ENCODE peak calls at places on chromosomes 4 and X, in five cellular contexts. O is GM23248, T is suprapubic skin, N is sigmoid colon, C is ovary. S is an unnamed sample. For H3K27me3, the result is how much of the 10 kb centered on the place peaks cover.

GRCh38 chr4:21882050-21882839 is 66.3 kb downstream of the KCNIP4 start:
- DNase-seq in O (peak), T (no peak), N (no peak), C (no peak), S (no peak)

GRCh38 chr4:73257995-73258667 is 467 bp downstream of the ANKRD17 start:
- DNase-seq in O (peak), T (peak), N (no peak), C (peak), S (no peak)

GRCh38 chr4:84319124-84319523 is 180.0 kb downstream of the NKX6-1 start:
- DNase-seq in O (peak), T (no peak), N (no peak), C (no peak), S (no peak)

GRCh38 chrX:66918511-66918910 is 279.6 kb upstream of the EDA2R start:
- DNase-seq in O (no peak), T (no peak), N (no peak), C (no peak), S (no peak)

GRCh38 chr4:31366041-31366440 is 645.9 kb downstream of the PCDH7 start:
- DNase-seq in O (peak), T (no peak), N (no peak), C (no peak), S (no peak)

GRCh38 chr4:72312032-72312650 is 256.9 kb downstream of the ADAMTS3 start:
- DNase-seq in O (peak), T (peak), N (peak), C (peak), S (no peak)

GRCh38 chrX:107273795-107274194 is 67.4 kb downstream of the DNAAF6 start:
- DNase-seq in O (no peak), T (no peak), N (no peak), C (no peak), S (no peak)

GRCh38 chrX:53374222-53374820 is 48.1 kb downstream of the SMC1A start:
- DNase-seq in O (peak), T (no peak), N (no peak), C (no peak), S (no peak)

GRCh38 chrX:119682019-119682989 is 10.7 kb downstream of the SEPTIN6 start:
- DNase-seq in O (no peak), T (no peak), N (no peak), C (no peak), S (no peak)

GRCh38 chr4:24274401-24275035 is 309.8 kb downstream of the DHX15 start:
- DNase-seq in O (peak), T (no peak), N (no peak), C (no peak), S (no peak)

GRCh38 chr4:37788782-37789181 is 37.7 kb upstream of the PGM2 start:
- DNase-seq in O (no peak), T (no peak), N (no peak), C (no peak), S (no peak)

GRCh38 chrX:154401045-154401799 is 3.0 kb downstream of the RPL10 start:
- DNase-seq in O (no peak), T (no peak), N (no peak), C (no peak), S (no peak)

GRCh38 chr4:156774422-156774821 is 197.2 kb downstream of the PDGFC start:
- DNase-seq in O (peak), T (no peak), N (no peak), C (no peak), S (no peak)

GRCh38 chrX:15447985-15448639 is 45.0 kb downstream of the PIR start:
- DNase-seq in O (peak), T (no peak), N (no peak), C (no peak), S (no peak)

GRCh38 chrX:16445166-16445752 is 204.7 kb upstream of the S100G start:
- DNase-seq in O (peak), T (no peak), N (no peak), C (no peak), S (no peak)

GRCh38 chr4:47031011-47031678 is at the start of gene GABRB1:
- DNase-seq in O (peak), T (no peak), N (peak), C (peak), S (no peak)

DNA sequence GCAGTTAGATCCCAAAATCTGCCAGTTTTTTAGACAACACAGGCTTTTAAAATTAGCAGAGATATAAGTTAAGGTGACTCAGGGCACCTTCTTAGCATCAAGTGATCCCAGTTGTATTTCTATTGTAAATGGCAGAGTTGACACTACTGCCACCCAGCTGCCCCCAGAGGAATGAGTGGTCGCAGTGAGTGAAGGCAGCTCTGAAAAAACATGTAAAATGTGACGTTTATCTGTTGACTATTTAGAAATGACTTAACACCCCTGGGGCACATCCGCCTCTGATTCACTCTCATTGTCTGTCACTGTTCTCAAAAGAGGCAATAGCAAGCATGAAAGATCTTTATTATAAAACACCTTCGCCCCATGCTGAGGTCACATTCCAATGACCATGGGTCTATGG is 592.4 kb downstream of the ACTRT1 start:
- DNase-seq in O (no peak), T (no peak), N (no peak), C (no peak), S (no peak)
- H3K27me3 ChIP-seq in O (under half), T (under half), N (under half), C (under half), S (under half)

GRCh38 chrX:147079974-147080373 is 265.4 kb upstream of the CXorf51A start:
- DNase-seq in O (no peak), T (no peak), N (no peak), C (no peak), S (no peak)
- H3K27me3 ChIP-seq in O (under half), T (under half), N (under half), C (under half), S (under half)

DNA sequence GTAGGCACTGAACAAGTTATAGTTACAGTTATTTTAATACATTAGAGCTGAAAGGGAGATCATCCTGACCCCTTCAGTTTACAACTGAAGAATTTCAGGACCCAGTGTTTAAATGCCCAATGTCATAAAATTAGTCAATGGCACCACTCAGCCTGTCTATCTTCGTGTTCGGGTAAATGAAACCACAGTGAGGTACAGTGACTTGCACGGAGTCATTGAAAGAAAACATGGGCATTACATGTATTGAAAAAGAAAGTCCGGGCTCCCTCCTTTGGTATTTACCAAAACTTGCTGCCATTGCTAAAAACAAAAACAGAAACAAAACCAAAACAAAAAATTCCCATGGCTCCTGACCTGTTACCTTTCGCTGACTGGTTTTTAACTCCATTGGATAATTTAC is 131.7 kb downstream of the SH2D1A start:
- DNase-seq in O (no peak), T (no peak), N (no peak), C (no peak), S (no peak)
- H3K27me3 ChIP-seq in O (under half), T (under half), N (under half), C (under half), S (under half)

DNA sequence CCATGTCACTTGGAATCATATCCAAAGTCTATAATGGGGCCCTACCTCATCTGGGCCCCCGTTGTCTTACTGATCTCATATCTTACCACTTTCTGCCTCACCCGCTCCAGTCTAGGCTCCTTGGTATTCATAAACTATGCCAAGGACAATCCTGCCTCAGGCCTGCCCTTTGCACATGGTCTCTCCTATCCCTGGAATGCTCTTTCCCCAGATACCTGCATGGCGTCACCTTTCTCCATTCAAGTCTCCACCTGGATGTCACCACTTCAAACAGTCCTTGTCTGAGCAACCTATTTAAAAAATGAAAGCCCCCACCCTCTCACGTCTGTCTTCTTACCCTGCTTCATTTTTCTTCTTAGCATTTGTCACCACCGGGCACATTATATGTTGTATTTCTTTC is 8.2 kb downstream of the VGLL1 start:
- DNase-seq in O (no peak), T (no peak), N (no peak), C (no peak), S (no peak)
- H3K27me3 ChIP-seq in O (under half), T (under half), N (under half), C (under half), S (under half)

DNA sequence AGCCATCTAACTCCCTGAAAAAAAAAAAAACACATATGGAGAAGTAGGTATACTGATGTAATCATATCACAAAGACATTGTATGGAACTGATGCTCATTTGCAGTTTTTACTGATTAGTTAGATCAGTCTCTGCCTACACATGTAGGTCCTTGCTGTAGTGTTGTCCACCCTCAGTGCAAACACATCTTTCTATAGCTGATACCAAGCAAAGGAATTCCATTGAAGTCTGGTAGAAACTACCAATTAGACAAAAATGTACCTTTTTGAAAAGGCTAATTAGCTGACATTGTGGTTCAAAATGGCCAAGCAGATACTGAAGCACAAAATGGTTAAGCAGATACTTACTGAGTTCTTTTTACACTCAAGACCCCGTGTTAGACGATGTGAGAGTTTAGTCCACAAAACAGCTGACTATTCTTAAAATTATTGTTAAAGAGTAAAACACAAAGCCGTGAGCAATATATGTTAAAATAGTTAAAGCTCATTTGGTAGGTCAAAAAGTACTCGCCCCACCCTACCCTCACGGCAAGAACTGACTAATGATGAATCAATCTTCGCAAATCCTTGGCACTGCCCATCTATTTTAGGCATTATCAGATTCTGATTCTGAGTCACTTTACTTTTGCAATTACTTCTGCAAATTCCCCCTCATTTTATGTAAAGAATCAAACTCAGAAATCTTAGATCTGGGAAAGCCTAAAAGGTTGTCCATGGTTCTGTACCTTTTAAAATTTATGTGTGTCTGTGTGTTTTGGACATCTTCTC is 40.4 kb downstream of the COL4A6 start:
- DNase-seq in O (peak), T (no peak), N (no peak), C (no peak), S (no peak)
- H3K27me3 ChIP-seq in O (under half), T (under half), N (under half), C (under half), S (under half)